ENCODE peak calls at places on chromosomes 7 and 10, in seven cellular contexts. K is endothelial cell of umbilical vein, B is heart right ventricle, E is fibroblast of lung, W is cardiac muscle cell, H is aorta, V is fibroblast of pulmonary artery. A is an unnamed sample.

GRCh38 chr7:80335473-80336232 is 176.2 kb downstream of the GNAT3 start:
- DNase-seq in V (peak; percentile 42), K (peak; percentile 83), W (peak; percentile 42), E (peak; percentile 73), B (no peak), H (no peak), A (peak; percentile 28)

GRCh38 chr10:32141018-32141807 is 85.0 kb upstream of the KIF5B start:
- DNase-seq in W (peak; percentile 88), B (no peak), V (peak; percentile 96), E (no peak), H (no peak), K (peak; percentile 91), A (no peak)

GRCh38 chr10:623477-624311 is 65.8 kb downstream of the DIP2C start:
- DNase-seq in W (no peak), E (no peak), V (no peak), B (no peak), H (no peak), K (no peak), A (no peak)

GRCh38 chr7:99679032-99679399 is 780 bp downstream of the CYP3A5 start:
- DNase-seq in W (no peak), E (peak; percentile 17), H (no peak), K (no peak), V (peak; percentile 5), B (no peak), A (peak; percentile 14)

GRCh38 chr7:36726806-36727503 is 2.7 kb upstream of the AOAH start:
- DNase-seq in H (no peak), E (no peak), W (no peak), K (no peak), V (no peak), B (no peak), A (no peak)

GRCh38 chr10:88004451-88004850 is 141.0 kb downstream of the PTEN start:
- DNase-seq in H (no peak), B (no peak), K (no peak), E (peak; percentile 12), V (peak; percentile 55), W (peak; percentile 66), A (peak; percentile 55)

GRCh38 chr10:72140174-72140573 is 51.8 kb upstream of the SPOCK2 start:
- DNase-seq in H (no peak), E (no peak), B (no peak), W (no peak), V (no peak), K (no peak), A (no peak)

GRCh38 chr7:25854608-25855497 is 297.1 kb upstream of the NFE2L3 start:
- DNase-seq in W (peak; percentile 78), V (peak; percentile 83), K (peak; percentile 99), B (no peak), E (peak; percentile 100), H (peak; percentile 78), A (peak; percentile 99)

DNA sequence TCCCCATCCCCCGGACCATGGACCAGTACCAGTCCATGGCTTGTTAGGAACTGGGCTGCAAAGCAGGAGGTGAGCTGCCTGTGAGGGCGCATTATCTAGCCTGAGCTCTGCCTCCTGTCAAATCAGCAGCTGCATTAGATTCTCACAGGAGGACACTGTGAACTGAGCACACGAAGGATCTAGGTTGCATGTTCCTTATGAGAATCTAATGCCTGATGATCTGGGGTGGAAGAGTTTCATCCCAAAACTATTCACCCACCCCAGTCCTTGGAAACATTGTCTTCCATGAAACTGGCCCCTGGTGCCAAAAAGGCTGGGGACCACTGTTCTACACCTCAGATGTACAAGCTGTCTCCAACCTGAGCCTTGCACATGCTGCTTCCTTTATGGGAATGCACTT is 24.1 kb upstream of the JMJD1C start:
- DNase-seq in B (no peak), W (no peak), V (no peak), E (no peak), K (no peak), H (no peak), A (no peak)
- H3K4me3 ChIP-seq in B (no peak overlapping the region), W (no peak overlapping the region), V (no peak overlapping the region), E (no peak overlapping the region), K (no peak overlapping the region), H (no peak overlapping the region), A (no peak overlapping the region)

DNA sequence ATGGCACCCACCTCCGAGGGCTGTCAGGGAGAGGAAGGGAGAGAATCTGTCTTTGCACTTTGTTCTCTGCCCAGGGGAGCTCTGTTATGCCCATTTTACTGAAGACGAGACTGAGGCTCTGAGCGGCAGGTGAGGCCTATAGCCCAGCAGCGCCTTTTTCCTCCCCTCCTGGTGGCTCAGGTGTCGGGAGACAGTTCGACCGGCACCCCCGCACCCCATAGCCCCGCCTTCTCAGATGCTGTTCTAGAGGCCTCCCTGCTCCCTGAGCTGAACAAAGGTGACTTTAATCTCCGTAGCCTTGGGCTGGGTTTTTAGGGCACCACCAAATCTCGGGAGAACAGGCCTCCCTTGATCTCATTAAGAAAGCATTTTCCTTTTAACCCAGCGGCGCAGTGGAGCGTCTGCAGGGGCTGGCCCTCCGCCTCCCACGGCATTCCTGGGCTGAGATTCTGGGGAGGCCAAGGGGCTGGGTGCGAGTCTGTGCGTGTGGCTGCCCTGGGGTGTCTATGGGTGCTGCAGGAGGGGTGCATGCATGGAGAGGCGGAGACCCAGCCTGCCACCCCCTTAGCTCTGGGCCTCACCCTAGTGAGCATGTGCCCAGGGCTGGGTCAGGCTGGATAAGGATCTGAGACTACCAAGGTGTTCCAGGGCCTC is 3.3 kb downstream of the LFNG start:
- DNase-seq in W (peak; percentile 72), K (no peak), B (no peak), E (no peak), H (no peak), V (peak; percentile 79), A (peak; percentile 35)
- H3K4me3 ChIP-seq in W (no peak overlapping the region), K (no peak overlapping the region), B (peak overlapping the region; percentile 74), E (no peak overlapping the region), H (no peak overlapping the region), V (no peak overlapping the region), A (peak overlapping the region; percentile 20)

GRCh38 chr10:11742779-11743298 is 657 bp downstream of the ECHDC3 start:
- DNase-seq in B (peak; percentile 70), H (no peak), W (peak; percentile 30), E (peak; percentile 31), V (no peak), K (no peak), A (no peak)
- H3K4me3 ChIP-seq in B (peak overlapping the region; percentile 69), H (peak overlapping the region; percentile 14), W (peak overlapping the region; percentile 15), E (peak overlapping the region; percentile 44), V (peak overlapping the region; percentile 58), K (peak overlapping the region; percentile 50), A (peak overlapping the region; percentile 53)

GRCh38 chr10:61286695-61287094 is 166.5 kb downstream of the TMEM26 start:
- DNase-seq in H (no peak), V (no peak), B (no peak), E (no peak), K (no peak), W (no peak), A (no peak)

GRCh38 chr10:61283489-61284221 is 169.5 kb downstream of the TMEM26 start:
- DNase-seq in W (peak; percentile 17), H (no peak), B (no peak), V (peak; percentile 15), E (no peak), K (no peak), A (peak; percentile 38)

GRCh38 chr10:61283066-61283465 is 170.1 kb downstream of the TMEM26 start:
- DNase-seq in H (no peak), K (no peak), E (no peak), W (no peak), B (no peak), V (no peak), A (peak; percentile 41)

GRCh38 chr10:61285749-61286148 is 167.4 kb downstream of the TMEM26 start:
- DNase-seq in H (no peak), E (peak; percentile 45), W (peak; percentile 26), K (no peak), V (peak; percentile 16), B (no peak), A (peak; percentile 54)

GRCh38 chr10:61284222-61284890 is 168.8 kb downstream of the TMEM26 start:
- DNase-seq in W (peak; percentile 73), H (no peak), B (no peak), E (peak; percentile 84), K (peak; percentile 83), V (peak; percentile 79), A (peak; percentile 69)
- H3K4me3 ChIP-seq in W (no peak overlapping the region), H (peak overlapping the region; percentile 48), B (peak overlapping the region; percentile 18), E (peak overlapping the region; percentile 19), K (no peak overlapping the region), V (peak overlapping the region; percentile 14), A (peak overlapping the region; percentile 6)

A was measured in AG10803.